ENCODE peak calls at places on chromosomes 7 and 10, in nine cellular contexts. One of them, this sample, is unnamed.

GRCh38 chr10:113469796-113470195 is 83.1 kb upstream of the HABP2 start:
- DNase-seq in cardiac muscle cell: no peak
- DNase-seq in astrocyte: no peak
- DNase-seq in CD8-positive, alpha-beta memory T cell: no peak
- DNase-seq in HCT116: no peak
- DNase-seq in Panc1: no peak
- DNase-seq in transverse colon: no peak
- DNase-seq in sigmoid colon: no peak
- DNase-seq in suprapubic skin: no peak
- DNase-seq in this sample: no peak

GRCh38 chr7:43516581-43517342 is 66.1 kb upstream of the STK17A start:
- DNase-seq in Panc1: no peak
- DNase-seq in astrocyte: peak
- DNase-seq in transverse colon: no peak
- DNase-seq in cardiac muscle cell: peak
- DNase-seq in HCT116: no peak
- DNase-seq in CD8-positive, alpha-beta memory T cell: no peak
- DNase-seq in sigmoid colon: no peak
- DNase-seq in suprapubic skin: no peak
- DNase-seq in this sample: no peak

GRCh38 chr7:108000875-108001758 is 1.8 kb downstream of the LAMB1 start:
- DNase-seq in CD8-positive, alpha-beta memory T cell: no peak
- DNase-seq in transverse colon: peak
- DNase-seq in cardiac muscle cell: peak
- DNase-seq in HCT116: no peak
- DNase-seq in sigmoid colon: peak
- DNase-seq in astrocyte: no peak
- DNase-seq in suprapubic skin: peak
- DNase-seq in Panc1: no peak
- DNase-seq in this sample: peak

GRCh38 chr10:17444062-17444714 is 10.2 kb downstream of the ST8SIA6 start:
- DNase-seq in CD8-positive, alpha-beta memory T cell: peak
- DNase-seq in HCT116: no peak
- DNase-seq in transverse colon: no peak
- DNase-seq in cardiac muscle cell: no peak
- DNase-seq in sigmoid colon: no peak
- DNase-seq in Panc1: no peak
- DNase-seq in suprapubic skin: no peak
- DNase-seq in astrocyte: no peak
- DNase-seq in this sample: no peak

GRCh38 chr7:36653011-36653670 is 71.2 kb downstream of the AOAH start:
- DNase-seq in CD8-positive, alpha-beta memory T cell: no peak
- DNase-seq in suprapubic skin: no peak
- DNase-seq in HCT116: no peak
- DNase-seq in Panc1: no peak
- DNase-seq in sigmoid colon: no peak
- DNase-seq in transverse colon: no peak
- DNase-seq in cardiac muscle cell: peak
- DNase-seq in astrocyte: peak
- DNase-seq in this sample: no peak

GRCh38 chr10:130027716-130028464 is 63.8 kb upstream of the EBF3 start:
- DNase-seq in transverse colon: no peak
- DNase-seq in sigmoid colon: no peak
- DNase-seq in astrocyte: no peak
- DNase-seq in cardiac muscle cell: peak
- DNase-seq in Panc1: no peak
- DNase-seq in HCT116: no peak
- DNase-seq in CD8-positive, alpha-beta memory T cell: no peak
- DNase-seq in suprapubic skin: no peak
- DNase-seq in this sample: no peak

GRCh38 chr10:3099291-3100092 is 32.1 kb downstream of the PFKP start:
- DNase-seq in suprapubic skin: no peak
- DNase-seq in sigmoid colon: no peak
- DNase-seq in transverse colon: no peak
- DNase-seq in astrocyte: peak
- DNase-seq in CD8-positive, alpha-beta memory T cell: no peak
- DNase-seq in HCT116: no peak
- DNase-seq in Panc1: no peak
- DNase-seq in cardiac muscle cell: peak
- DNase-seq in this sample: no peak

GRCh38 chr7:1925973-1926907 is 256.2 kb downstream of the ELFN1 start:
- DNase-seq in cardiac muscle cell: no peak
- DNase-seq in astrocyte: no peak
- DNase-seq in Panc1: no peak
- DNase-seq in transverse colon: no peak
- DNase-seq in suprapubic skin: no peak
- DNase-seq in sigmoid colon: no peak
- DNase-seq in HCT116: no peak
- DNase-seq in CD8-positive, alpha-beta memory T cell: peak
- DNase-seq in this sample: no peak

GRCh38 chr10:127186846-127187245 is 9.5 kb downstream of the INSYN2A start:
- DNase-seq in transverse colon: no peak
- DNase-seq in suprapubic skin: no peak
- DNase-seq in astrocyte: no peak
- DNase-seq in cardiac muscle cell: no peak
- DNase-seq in Panc1: no peak
- DNase-seq in HCT116: no peak
- DNase-seq in sigmoid colon: no peak
- DNase-seq in CD8-positive, alpha-beta memory T cell: no peak
- DNase-seq in this sample: no peak

GRCh38 chr10:129958686-129959543 is 5.2 kb downstream of the EBF3 start:
- DNase-seq in astrocyte: no peak
- DNase-seq in transverse colon: no peak
- DNase-seq in HCT116: no peak
- DNase-seq in cardiac muscle cell: no peak
- DNase-seq in CD8-positive, alpha-beta memory T cell: no peak
- DNase-seq in suprapubic skin: no peak
- DNase-seq in sigmoid colon: peak
- DNase-seq in Panc1: no peak
- DNase-seq in this sample: no peak

GRCh38 chr10:79561257-79561656 is 1.1 kb upstream of the SFTPA2 start:
- DNase-seq in CD8-positive, alpha-beta memory T cell: no peak
- DNase-seq in cardiac muscle cell: no peak
- DNase-seq in sigmoid colon: no peak
- DNase-seq in Panc1: no peak
- DNase-seq in astrocyte: no peak
- DNase-seq in suprapubic skin: no peak
- DNase-seq in HCT116: no peak
- DNase-seq in transverse colon: no peak
- DNase-seq in this sample: no peak

GRCh38 chr7:156156734-156157408 is 344.6 kb upstream of the SHH start:
- DNase-seq in HCT116: peak
- DNase-seq in transverse colon: peak
- DNase-seq in sigmoid colon: no peak
- DNase-seq in suprapubic skin: no peak
- DNase-seq in CD8-positive, alpha-beta memory T cell: no peak
- DNase-seq in cardiac muscle cell: no peak
- DNase-seq in astrocyte: peak
- DNase-seq in Panc1: peak
- DNase-seq in this sample: no peak

GRCh38 chr7:101804642-101805401 is 12.6 kb upstream of the CUX1 start:
- DNase-seq in CD8-positive, alpha-beta memory T cell: peak
- DNase-seq in Panc1: no peak
- DNase-seq in HCT116: peak
- DNase-seq in cardiac muscle cell: no peak
- DNase-seq in astrocyte: peak
- DNase-seq in transverse colon: peak
- DNase-seq in suprapubic skin: no peak
- DNase-seq in sigmoid colon: no peak
- DNase-seq in this sample: no peak
- H3K4me3 ChIP-seq in CD8-positive, alpha-beta memory T cell: peak
- H3K4me3 ChIP-seq in Panc1: no peak
- H3K4me3 ChIP-seq in HCT116: peak
- H3K4me3 ChIP-seq in cardiac muscle cell: no peak
- H3K4me3 ChIP-seq in astrocyte: no peak
- H3K4me3 ChIP-seq in transverse colon: no peak
- H3K4me3 ChIP-seq in suprapubic skin: no peak
- H3K4me3 ChIP-seq in sigmoid colon: no peak
- H3K4me3 ChIP-seq in this sample: no peak

DNA sequence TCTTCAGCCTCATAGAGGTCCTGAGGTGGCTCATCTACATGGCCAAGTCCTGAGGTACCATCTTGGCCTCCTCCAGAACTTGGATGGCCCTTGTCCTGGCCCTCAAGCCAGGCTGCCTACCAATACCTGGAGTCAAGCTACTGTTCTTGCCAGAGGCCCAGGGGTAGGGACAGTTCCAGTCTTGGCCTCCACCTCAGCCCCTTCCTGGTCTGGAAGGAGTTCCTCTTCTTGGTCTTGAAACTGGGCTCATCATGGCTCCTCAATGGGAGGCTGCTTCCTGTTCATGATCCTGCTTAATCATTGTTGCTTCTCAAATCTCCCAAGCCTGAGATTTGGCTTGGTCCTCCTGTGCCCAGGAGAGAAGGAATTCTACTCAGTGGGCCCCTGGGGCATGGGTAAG is 3.9 kb downstream of the HPS6 start:
- DNase-seq in sigmoid colon: no peak
- DNase-seq in transverse colon: no peak
- DNase-seq in cardiac muscle cell: no peak
- DNase-seq in astrocyte: no peak
- DNase-seq in HCT116: no peak
- DNase-seq in suprapubic skin: no peak
- DNase-seq in CD8-positive, alpha-beta memory T cell: no peak
- DNase-seq in Panc1: no peak
- DNase-seq in this sample: no peak
- H3K27ac ChIP-seq in sigmoid colon: no peak
- H3K27ac ChIP-seq in transverse colon: no peak
- H3K27ac ChIP-seq in cardiac muscle cell: no peak
- H3K27ac ChIP-seq in astrocyte: no peak
- H3K27ac ChIP-seq in HCT116: no peak
- H3K27ac ChIP-seq in suprapubic skin: no peak
- H3K27ac ChIP-seq in CD8-positive, alpha-beta memory T cell: no peak
- H3K27ac ChIP-seq in Panc1: no peak
- H3K27ac ChIP-seq in this sample: no peak

DNA sequence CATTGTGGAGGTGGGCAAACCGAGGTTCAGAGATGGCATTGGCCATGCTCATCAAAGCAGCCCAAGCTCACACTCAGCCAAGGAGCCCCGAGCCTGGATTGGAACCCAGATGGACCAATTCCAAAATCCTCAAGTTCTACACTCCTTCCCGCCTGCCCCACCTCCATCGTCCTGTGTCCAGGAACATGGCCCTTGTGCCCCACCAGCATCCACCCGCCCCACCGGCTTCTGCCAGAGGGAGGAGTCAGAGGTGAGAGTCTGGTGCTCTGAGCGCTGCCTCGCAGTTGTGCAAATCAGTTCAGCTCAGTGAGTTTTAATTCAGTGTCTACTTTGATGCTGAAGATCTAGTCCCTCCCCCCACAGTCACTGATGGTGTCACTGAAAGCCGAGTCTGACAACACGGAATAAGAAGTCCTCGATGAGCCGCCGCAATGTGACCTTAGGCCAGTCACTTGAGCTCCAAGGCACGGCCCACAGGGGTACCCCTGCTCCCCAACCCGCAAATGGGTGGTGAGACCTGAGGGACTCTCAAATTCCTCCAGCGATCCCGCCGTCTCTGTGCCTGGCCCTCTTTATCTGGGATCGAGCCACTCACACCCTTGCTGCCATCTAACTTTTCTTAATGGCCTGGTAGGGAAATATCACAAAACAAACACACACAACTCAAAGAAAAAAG is 26.3 kb downstream of the PRKAG2 start:
- DNase-seq in sigmoid colon: no peak
- DNase-seq in astrocyte: no peak
- DNase-seq in CD8-positive, alpha-beta memory T cell: no peak
- DNase-seq in suprapubic skin: peak
- DNase-seq in cardiac muscle cell: no peak
- DNase-seq in HCT116: no peak
- DNase-seq in Panc1: no peak
- DNase-seq in transverse colon: no peak
- DNase-seq in this sample: no peak
- H3K4me3 ChIP-seq in sigmoid colon: no peak
- H3K4me3 ChIP-seq in astrocyte: no peak
- H3K4me3 ChIP-seq in CD8-positive, alpha-beta memory T cell: no peak
- H3K4me3 ChIP-seq in suprapubic skin: no peak
- H3K4me3 ChIP-seq in cardiac muscle cell: no peak
- H3K4me3 ChIP-seq in HCT116: no peak
- H3K4me3 ChIP-seq in Panc1: no peak
- H3K4me3 ChIP-seq in transverse colon: no peak
- H3K4me3 ChIP-seq in this sample: no peak

GRCh38 chr7:94823952-94824351 is 83.4 kb upstream of the PPP1R9A start:
- DNase-seq in cardiac muscle cell: peak
- DNase-seq in Panc1: peak
- DNase-seq in CD8-positive, alpha-beta memory T cell: no peak
- DNase-seq in sigmoid colon: no peak
- DNase-seq in transverse colon: no peak
- DNase-seq in HCT116: peak
- DNase-seq in suprapubic skin: no peak
- DNase-seq in astrocyte: peak
- DNase-seq in this sample: no peak
- H3K27ac ChIP-seq in cardiac muscle cell: no peak
- H3K27ac ChIP-seq in Panc1: no peak
- H3K27ac ChIP-seq in CD8-positive, alpha-beta memory T cell: no peak
- H3K27ac ChIP-seq in sigmoid colon: no peak
- H3K27ac ChIP-seq in transverse colon: no peak
- H3K27ac ChIP-seq in HCT116: no peak
- H3K27ac ChIP-seq in suprapubic skin: no peak
- H3K27ac ChIP-seq in astrocyte: no peak
- H3K27ac ChIP-seq in this sample: no peak

DNA sequence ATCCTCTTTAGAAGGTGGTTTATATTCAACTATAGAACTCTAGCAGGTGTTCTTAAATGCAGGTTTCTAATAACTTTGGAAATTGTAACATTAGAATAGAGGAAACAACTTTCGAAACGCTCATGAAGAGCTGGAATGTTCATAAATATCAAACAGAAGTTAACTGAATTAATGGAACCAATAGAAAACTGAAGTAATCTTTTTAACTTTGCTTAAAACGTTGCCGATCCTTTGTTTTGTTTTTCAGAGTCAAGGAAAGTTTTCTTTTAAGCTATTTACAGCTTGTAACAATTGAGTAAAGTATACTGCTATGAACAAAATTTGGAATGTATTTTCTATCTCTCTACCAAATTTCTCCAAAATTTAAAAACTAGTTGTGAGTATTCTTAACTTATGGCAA is 19.0 kb upstream of the CLDN3 start:
- DNase-seq in sigmoid colon: no peak
- DNase-seq in HCT116: no peak
- DNase-seq in transverse colon: no peak
- DNase-seq in cardiac muscle cell: no peak
- DNase-seq in suprapubic skin: no peak
- DNase-seq in Panc1: no peak
- DNase-seq in astrocyte: no peak
- DNase-seq in CD8-positive, alpha-beta memory T cell: no peak
- DNase-seq in this sample: no peak
- H3K4me3 ChIP-seq in sigmoid colon: no peak
- H3K4me3 ChIP-seq in HCT116: no peak
- H3K4me3 ChIP-seq in transverse colon: no peak
- H3K4me3 ChIP-seq in cardiac muscle cell: no peak
- H3K4me3 ChIP-seq in suprapubic skin: no peak
- H3K4me3 ChIP-seq in Panc1: no peak
- H3K4me3 ChIP-seq in astrocyte: no peak
- H3K4me3 ChIP-seq in CD8-positive, alpha-beta memory T cell: no peak
- H3K4me3 ChIP-seq in this sample: no peak

This sample was measured in dorsolateral prefrontal cortex.